ENCODE peak calls at places on chromosomes 2 and 18, in six cellular contexts. P, X, I, D, Y and H are unnamed samples. For H3K27me3, the result is how much of the 10 kb centered on the place peaks cover.

GRCh38 chr18:31102941-31103340 is 720 bp upstream of the DSC2 start:
- DNase-seq in P (no peak), Y (no peak), D (no peak), I (peak), X (no peak), H (no peak)

GRCh38 chr2:121197369-121198091 is 87.5 kb downstream of the TFCP2L1 start:
- DNase-seq in D (peak), Y (no peak), X (no peak), I (peak), P (peak), H (no peak)

GRCh38 chr18:8706545-8706980 is 1.2 kb downstream of the MTCL1 start:
- DNase-seq in I (no peak), P (peak), D (no peak), X (no peak), Y (no peak), H (no peak)

GRCh38 chr2:239150125-239151011 is 250.5 kb downstream of the HDAC4 start:
- DNase-seq in P (no peak), X (no peak), Y (no peak), I (no peak), D (no peak), H (no peak)

GRCh38 chr2:66790651-66791181 is 355.8 kb downstream of the MEIS1 start:
- DNase-seq in Y (no peak), X (no peak), I (peak), D (no peak), P (peak), H (no peak)

GRCh38 chr18:23523429-23524212 is 20.3 kb downstream of the RMC1 start:
- DNase-seq in P (peak), X (no peak), D (no peak), Y (no peak), I (peak), H (no peak)

GRCh38 chr2:197915548-197916265 is 111.3 kb downstream of the PLCL1 start:
- DNase-seq in D (peak), I (peak), P (peak), X (no peak), Y (no peak), H (no peak)

GRCh38 chr18:63779386-63779785 is 4.2 kb downstream of the SERPINB7 start:
- DNase-seq in Y (no peak), D (no peak), P (no peak), X (no peak), I (no peak), H (no peak)

GRCh38 chr2:147636888-147637270 is 207.9 kb upstream of the ACVR2A start:
- DNase-seq in Y (no peak), X (no peak), D (no peak), I (no peak), P (no peak), H (no peak)

GRCh38 chr2:147636238-147636887 is 208.5 kb upstream of the ACVR2A start:
- DNase-seq in X (no peak), P (peak), D (no peak), I (peak), Y (no peak), H (no peak)

GRCh38 chr2:147641644-147642043 is 203.2 kb upstream of the ACVR2A start:
- DNase-seq in Y (no peak), X (no peak), I (no peak), D (peak), P (peak), H (no peak)

GRCh38 chr2:147634801-147635200 is 210.0 kb upstream of the ACVR2A start:
- DNase-seq in D (no peak), X (no peak), I (no peak), P (no peak), Y (no peak), H (no peak)

GRCh38 chr2:147639891-147640290 is 204.9 kb upstream of the ACVR2A start:
- DNase-seq in P (no peak), D (no peak), I (no peak), X (no peak), Y (no peak), H (no peak)
- H4K91ac ChIP-seq in P (no peak), D (no peak), I (no peak), X (no peak), Y (no peak), H (no peak)

GRCh38 chr2:173149491-173149890 is 73.8 kb downstream of the MAP3K20 start:
- DNase-seq in I (peak), D (peak), X (no peak), Y (no peak), P (no peak), H (no peak)
- H3K27me3 ChIP-seq in I (under half), D (under half), X (under half), Y (under half), P (under half), H (under half)

DNA sequence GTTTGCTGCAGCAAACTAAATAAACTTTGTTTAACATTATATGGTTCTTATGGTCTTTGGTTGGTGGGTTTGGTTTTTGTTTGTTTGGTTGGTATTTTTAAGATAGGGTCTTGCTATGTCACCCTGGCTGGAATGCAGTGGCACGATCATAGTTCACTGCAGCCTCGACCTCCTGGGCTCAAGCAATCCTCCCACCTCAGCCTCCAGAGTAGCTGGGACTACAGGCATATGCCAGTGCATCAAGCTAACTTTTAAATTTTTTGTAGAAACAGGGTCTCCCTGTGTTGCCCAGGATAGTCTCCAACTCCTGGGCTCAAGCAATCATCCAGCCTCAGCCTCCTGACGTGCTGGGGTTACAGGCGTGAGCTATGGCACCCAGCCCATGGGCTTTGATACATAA is 7.1 kb upstream of the RPRD1A start:
- DNase-seq in Y (no peak), I (no peak), D (no peak), P (no peak), X (no peak), H (no peak)
- H4K91ac ChIP-seq in Y (no peak), I (no peak), D (no peak), P (no peak), X (no peak), H (no peak)

GRCh38 chr2:70767699-70768584 is at the start of gene ADD2:
- DNase-seq in Y (no peak), P (peak), D (no peak), X (peak), I (peak), H (peak)

GRCh38 chr2:70767094-70767698 is 804 bp downstream of the ADD2 start:
- DNase-seq in Y (peak), I (no peak), P (no peak), X (peak), D (no peak), H (no peak)

GRCh38 chr2:70771446-70771845 is 3.4 kb upstream of the ADD2 start:
- DNase-seq in D (no peak), I (no peak), P (no peak), X (no peak), Y (no peak), H (no peak)

GRCh38 chr2:70768585-70769085 is 635 bp upstream of the ADD2 start:
- DNase-seq in P (no peak), Y (no peak), X (no peak), I (no peak), D (no peak), H (no peak)

DNA sequence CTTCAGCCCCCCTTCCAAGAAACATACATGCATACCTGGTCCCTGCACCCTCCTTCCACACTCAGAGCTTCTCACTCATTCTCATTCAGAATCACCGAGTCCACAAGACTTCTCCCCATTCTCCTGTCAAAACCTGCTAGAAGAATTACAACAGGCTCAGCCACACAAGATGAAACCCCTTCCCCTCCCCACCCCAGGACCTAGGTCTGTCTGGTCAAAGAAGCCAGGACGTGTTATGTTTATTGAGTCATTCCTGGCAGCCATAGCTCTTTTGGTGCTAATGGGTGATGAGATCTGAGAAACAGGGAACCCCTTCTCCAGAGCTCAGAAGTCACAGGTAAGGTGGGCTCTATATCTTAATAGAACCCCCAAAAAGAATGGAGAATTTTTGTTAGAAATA is 1.4 kb upstream of the ADD2 start:
- DNase-seq in I (no peak), P (no peak), D (no peak), X (no peak), Y (no peak), H (no peak)
- H3K27me3 ChIP-seq in I (half or more), P (under half), D (under half), X (under half), Y (under half), H (under half)

DNA sequence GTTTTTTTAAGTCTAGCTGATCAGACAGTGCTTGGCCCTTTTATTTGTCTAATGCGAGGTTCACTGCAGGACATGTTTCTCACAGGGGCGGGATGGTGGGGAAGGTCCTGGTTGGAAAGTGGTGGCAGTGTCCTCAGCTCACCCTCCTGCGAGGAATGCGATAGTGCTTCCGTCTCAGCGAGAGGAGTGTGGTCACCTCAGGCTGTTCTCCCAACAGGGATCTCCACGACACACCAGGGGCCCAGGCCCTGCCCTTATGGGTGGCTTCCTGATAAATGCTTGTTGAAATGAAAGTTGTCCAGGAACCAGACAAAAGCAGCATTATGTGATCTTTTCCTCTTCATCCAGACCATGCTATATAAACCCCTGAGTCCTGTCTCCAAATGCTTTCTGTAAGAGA is 70.1 kb downstream of the BOLA3 start:
- DNase-seq in P (no peak), I (peak), Y (no peak), D (peak), X (no peak), H (no peak)
- H4K91ac ChIP-seq in P (no peak), I (no peak), Y (no peak), D (no peak), X (no peak), H (no peak)